ENCODE peak calls at places on chromosomes 2 and 18, in seven cellular contexts. Z is NCI-H1417 treated with DMSO at 0.1 percent for 48 hours, I is psoas muscle, L is fibroblast of villous mesenchyme, Q is amniotic epithelial cell, D is nephron progenitor cell, H is WERI-Rb-1. F is an unnamed sample.
A peak's percentile ranks its signal among the peaks of the same experiment; 100 is the strongest.

GRCh38 chr18:24631238-24632025 is 171.0 kb downstream of the HRH4 start:
- DNase-seq in I (no peak), Z (no peak), L (no peak), Q (no peak), H (peak; percentile 46), D (no peak), F (no peak)

GRCh38 chr2:137333386-137333972 is 568.1 kb downstream of the THSD7B start:
- DNase-seq in D (no peak), Q (no peak), I (no peak), L (peak; percentile 9), Z (no peak), H (no peak), F (no peak)

GRCh38 chr2:54360055-54360792 is 95.9 kb upstream of the SPTBN1 start:
- DNase-seq in D (no peak), I (no peak), H (no peak), Q (peak; percentile 80), L (peak; percentile 80), Z (no peak), F (peak; percentile 87)

GRCh38 chr2:176484838-176485237 is 215.6 kb downstream of the MTX2 start:
- DNase-seq in I (no peak), Z (no peak), H (no peak), Q (no peak), D (no peak), L (peak; percentile 21), F (no peak)

GRCh38 chr2:64667535-64667934 is 13.8 kb upstream of the SERTAD2 start:
- DNase-seq in L (no peak), Z (no peak), H (no peak), D (no peak), I (no peak), Q (no peak), F (no peak)

GRCh38 chr2:167114018-167114417 is 225.7 kb downstream of the XIRP2 start:
- DNase-seq in D (no peak), L (peak; percentile 75), H (no peak), I (no peak), Q (peak; percentile 82), Z (no peak), F (no peak)

GRCh38 chr2:139885921-139886498 is 1105.8 kb upstream of the NXPH2 start:
- DNase-seq in H (no peak), I (no peak), D (no peak), Z (no peak), Q (no peak), L (no peak), F (no peak)

GRCh38 chr18:78213365-78213994 is 766.1 kb upstream of the SALL3 start:
- DNase-seq in D (no peak), I (no peak), Q (no peak), L (no peak), Z (no peak), H (no peak), F (no peak)

GRCh38 chr18:3250237-3251107 is 2.9 kb downstream of the MYL12A start:
- DNase-seq in I (no peak), L (peak; percentile 72), H (no peak), Z (no peak), Q (peak; percentile 90), D (no peak), F (peak; percentile 79)

GRCh38 chr2:196660264-196660663 is 20.7 kb downstream of the CCDC150 start:
- DNase-seq in D (no peak), H (no peak), Z (no peak), L (peak; percentile 32), Q (peak; percentile 72), I (no peak), F (peak; percentile 92)

GRCh38 chr2:181892795-181893435 is 1.4 kb downstream of the ITPRID2 start:
- DNase-seq in I (no peak), L (peak; percentile 81), Z (no peak), D (no peak), H (no peak), Q (peak; percentile 67), F (peak; percentile 18)

GRCh38 chr18:27674411-27674810 is 489.3 kb upstream of the CHST9 start:
- DNase-seq in I (no peak), H (no peak), Z (no peak), Q (peak; percentile 52), L (no peak), D (no peak), F (no peak)

GRCh38 chr2:119283873-119284331 is 60.3 kb downstream of the STEAP3 start:
- DNase-seq in H (no peak), Z (no peak), I (peak; percentile 84), L (peak; percentile 44), Q (peak; percentile 58), D (no peak), F (no peak)

GRCh38 chr2:119011162-119011909 is 69.3 kb downstream of the MARCO start:
- DNase-seq in D (peak; percentile 86), Q (peak; percentile 15), I (peak; percentile 47), L (peak; percentile 29), Z (no peak), H (peak; percentile 83), F (peak; percentile 20)

GRCh38 chr2:165469417-165469816 is at the start of gene CSRNP3:
- DNase-seq in L (peak; percentile 65), D (peak; percentile 57), Q (peak; percentile 87), Z (peak; percentile 22), I (no peak), H (peak; percentile 74), F (peak; percentile 65)

GRCh38 chr2:161243312-161243711 is 64.9 kb upstream of the PSMD14 start:
- DNase-seq in H (no peak), L (no peak), Q (no peak), Z (no peak), I (no peak), D (no peak), F (no peak)

GRCh38 chr18:36662000-36662399 is 166.8 kb downstream of the TPGS2 start:
- DNase-seq in Q (peak; percentile 39), I (no peak), Z (no peak), D (no peak), L (peak; percentile 26), H (peak; percentile 61), F (no peak)

GRCh38 chr18:43159091-43159490 is 43.6 kb upstream of the RIT2 start:
- DNase-seq in H (no peak), I (no peak), L (no peak), Z (no peak), Q (no peak), D (no peak), F (no peak)

GRCh38 chr18:33014060-33014796 is 241.4 kb upstream of the KLHL14 start:
- DNase-seq in D (no peak), Q (peak; percentile 4), Z (no peak), L (peak; percentile 85), I (no peak), H (no peak), F (no peak)

GRCh38 chr2:172107690-172108586 is 5.2 kb upstream of the DLX2 start:
- DNase-seq in L (no peak), H (no peak), D (no peak), Z (no peak), Q (no peak), I (no peak), F (no peak)

GRCh38 chr2:160075171-160075570 is 12.8 kb upstream of the PLA2R1 start:
- DNase-seq in L (peak; percentile 84), Z (no peak), D (no peak), H (no peak), Q (peak; percentile 29), I (peak; percentile 19), F (no peak)

GRCh38 chr2:86747708-86748627 is 27.9 kb downstream of the RMND5A start:
- DNase-seq in H (peak; percentile 11), L (peak; percentile 88), D (no peak), I (no peak), Q (peak; percentile 83), Z (no peak), F (peak; percentile 26)

GRCh38 chr2:10424051-10424450 is 24.1 kb downstream of the ODC1 start:
- DNase-seq in L (peak; percentile 86), Q (peak; percentile 99), H (peak; percentile 89), Z (no peak), I (no peak), D (no peak), F (peak; percentile 97)

GRCh38 chr2:175585531-175585930 is 404.0 kb upstream of the ATP5MC3 start:
- DNase-seq in Z (no peak), Q (no peak), H (no peak), I (no peak), L (no peak), D (no peak), F (no peak)

GRCh38 chr2:171390941-171391516 is 42.8 kb downstream of the METTL8 start:
- DNase-seq in Q (peak; percentile 35), D (no peak), I (no peak), H (no peak), L (peak; percentile 37), Z (no peak), F (no peak)

GRCh38 chr18:4399929-4400328 is 55.2 kb downstream of the DLGAP1 start:
- DNase-seq in I (no peak), Z (no peak), D (no peak), L (no peak), H (no peak), Q (no peak), F (no peak)

GRCh38 chr2:121281107-121281506 is 3.9 kb downstream of the TFCP2L1 start:
- DNase-seq in L (no peak), H (no peak), I (no peak), Z (no peak), Q (no peak), D (no peak), F (no peak)

GRCh38 chr2:20650880-20651730 is at the start of gene HS1BP3:
- DNase-seq in Z (peak; percentile 57), Q (peak; percentile 47), I (peak; percentile 86), D (peak; percentile 91), H (peak; percentile 83), L (peak; percentile 76), F (peak; percentile 59)

GRCh38 chr18:38305941-38306340 is 740.3 kb upstream of the CELF4 start:
- DNase-seq in Z (no peak), I (no peak), L (no peak), D (no peak), H (no peak), Q (no peak), F (no peak)

GRCh38 chr2:133598769-133599168 is 30.5 kb upstream of the NCKAP5 start:
- DNase-seq in H (no peak), L (no peak), Q (no peak), D (no peak), Z (no peak), I (no peak), F (no peak)

GRCh38 chr18:10518595-10519273 is 7.1 kb upstream of the NAPG start:
- DNase-seq in L (peak; percentile 73), Q (peak; percentile 71), Z (peak; percentile 50), D (peak; percentile 29), H (peak; percentile 85), I (peak; percentile 28), F (no peak)

GRCh38 chr2:32064021-32064678 is 794 bp downstream of the SPAST start:
- DNase-seq in Z (no peak), I (no peak), D (no peak), L (peak; percentile 6), Q (no peak), H (peak; percentile 27), F (no peak)

GRCh38 chr2:173657996-173658717 is 303.5 kb downstream of the CDCA7 start:
- DNase-seq in D (no peak), I (peak; percentile 18), L (peak; percentile 82), Z (no peak), Q (peak; percentile 94), H (no peak), F (peak; percentile 89)

GRCh38 chr2:237154050-237154638 is 68.5 kb downstream of the COPS8 start:
- DNase-seq in H (peak; percentile 57), Q (peak; percentile 56), L (peak; percentile 83), Z (no peak), I (no peak), D (peak; percentile 46), F (no peak)